ENCODE peak calls at places on chromosomes 2 and 18, in nine cellular contexts. X, R, S, Q, E, W, C, T and N are unnamed samples.

GRCh38 chr18:40911582-40912254 is 1043.3 kb upstream of the PIK3C3 start:
- DNase-seq in E (peak), S (peak), T (no peak), R (no peak), C (no peak), W (no peak), X (no peak), Q (no peak), N (no peak)

GRCh38 chr2:579961-580360 is 97.2 kb downstream of the TMEM18 start:
- DNase-seq in R (no peak), E (no peak), S (no peak), T (no peak), C (no peak), Q (no peak), W (no peak), X (no peak), N (no peak)

GRCh38 chr2:11391941-11392266 is 47.5 kb upstream of the ROCK2 start:
- DNase-seq in R (no peak), T (no peak), S (no peak), Q (no peak), X (no peak), C (no peak), E (no peak), W (no peak), N (no peak)

GRCh38 chr2:28721601-28722191 is 29.9 kb upstream of the PPP1CB start:
- DNase-seq in T (no peak), X (no peak), E (no peak), Q (no peak), W (no peak), R (no peak), S (no peak), C (no peak), N (no peak)

GRCh38 chr18:24362757-24363156 is 34.9 kb downstream of the OSBPL1A start:
- DNase-seq in R (no peak), W (no peak), Q (no peak), C (no peak), S (no peak), X (no peak), E (no peak), T (no peak), N (peak)

GRCh38 chr2:225113356-225114015 is 71.2 kb upstream of the DOCK10 start:
- DNase-seq in S (no peak), E (no peak), W (no peak), R (no peak), T (no peak), X (no peak), Q (no peak), C (no peak), N (no peak)

GRCh38 chr2:175450029-175450428 is 268.5 kb upstream of the ATP5MC3 start:
- DNase-seq in C (no peak), T (no peak), W (no peak), S (no peak), Q (no peak), R (no peak), X (no peak), E (no peak), N (no peak)

GRCh38 chr2:186518945-186519344 is 32.9 kb downstream of the ZC3H15 start:
- DNase-seq in X (no peak), W (no peak), S (no peak), R (no peak), T (no peak), E (peak), C (no peak), Q (no peak), N (no peak)

GRCh38 chr2:237731663-237732062 is 66.9 kb upstream of the RBM44 start:
- DNase-seq in R (peak), T (no peak), C (no peak), W (no peak), E (peak), S (peak), X (peak), Q (no peak), N (peak)

GRCh38 chr18:60982296-60982695 is 350.9 kb upstream of the CDH20 start:
- DNase-seq in S (no peak), R (no peak), W (no peak), Q (no peak), C (no peak), E (no peak), X (no peak), T (no peak), N (no peak)

GRCh38 chr18:60984496-60984895 is 348.7 kb upstream of the CDH20 start:
- DNase-seq in E (peak), X (no peak), R (no peak), C (no peak), Q (no peak), S (peak), W (no peak), T (no peak), N (no peak)

GRCh38 chr18:60982958-60983357 is 350.3 kb upstream of the CDH20 start:
- DNase-seq in R (no peak), X (no peak), S (no peak), Q (no peak), W (no peak), E (no peak), C (no peak), T (no peak), N (no peak)

DNA sequence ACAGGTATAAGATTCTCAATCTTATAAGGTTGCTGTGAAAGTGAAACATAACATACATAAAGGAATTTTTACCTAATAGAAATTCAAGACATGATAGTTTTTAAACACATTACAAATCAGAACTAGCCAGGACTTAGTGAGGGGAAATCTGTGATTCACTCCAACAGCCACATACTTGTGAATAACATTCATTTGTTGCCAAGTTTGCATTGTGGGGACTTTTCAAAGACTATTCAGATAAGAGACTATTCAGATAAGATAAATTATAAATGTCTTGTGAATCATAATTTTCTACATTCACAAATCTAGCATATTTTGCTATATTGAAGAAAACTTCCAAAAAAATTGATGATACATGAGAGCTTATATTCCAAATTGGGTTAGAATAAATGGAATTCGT is 345.3 kb upstream of the CDH20 start:
- DNase-seq in T (no peak), X (no peak), S (peak), C (no peak), W (no peak), Q (no peak), E (peak), R (no peak), N (no peak)
- TF ChIP-seq CTCF in T (no peak), X (no peak), S (no peak), C (no peak), W (no peak), Q (no peak), E (no peak), R (no peak), N (no peak)

DNA sequence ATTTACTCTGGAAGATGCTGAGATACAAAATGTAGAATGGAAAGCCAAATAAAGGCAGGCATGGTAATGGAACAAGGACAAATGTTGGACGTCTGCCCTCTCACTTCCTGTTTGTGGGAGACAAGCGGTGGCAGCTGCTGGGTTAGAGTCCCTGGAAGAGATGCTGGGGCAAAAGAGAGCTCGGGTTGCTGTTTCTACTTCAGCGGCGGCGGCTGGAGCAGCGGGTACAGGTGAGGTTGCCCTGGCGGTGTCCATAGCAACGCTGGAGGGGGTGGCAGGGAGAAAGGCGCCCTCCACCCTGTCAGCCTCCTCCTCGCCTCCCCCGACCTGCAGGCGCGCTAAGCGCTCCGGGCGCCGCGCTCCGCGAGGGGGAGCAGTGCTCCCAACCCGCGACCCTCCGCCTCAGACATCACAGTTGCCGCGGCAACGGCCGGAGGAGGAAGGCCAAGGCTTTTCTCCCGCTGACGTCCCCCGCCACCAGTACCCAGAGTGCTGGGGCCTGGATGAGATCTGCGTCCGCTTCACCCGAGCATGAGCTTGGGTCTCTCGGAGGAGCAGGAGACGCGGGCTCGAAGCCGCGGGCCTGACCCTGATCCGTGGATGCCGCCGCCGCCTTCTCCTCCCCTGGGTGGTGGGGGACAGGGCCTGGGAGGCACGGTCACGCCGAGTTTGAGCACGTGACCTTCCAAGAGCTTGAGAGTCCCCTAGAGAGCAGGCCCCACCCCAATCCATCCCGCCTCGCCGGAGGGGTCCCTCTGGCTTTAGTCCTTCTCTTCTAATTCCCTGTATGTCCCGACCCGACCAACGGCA is 65.6 kb downstream of the NOL4 start:
- DNase-seq in R (peak), X (peak), W (peak), T (no peak), Q (no peak), E (peak), S (peak), C (peak), N (no peak)
- TF ChIP-seq CTCF in R (peak), X (peak), W (no peak), T (no peak), Q (no peak), E (peak), S (no peak), C (peak), N (no peak)

GRCh38 chr2:106596844-106597243 is 109.7 kb downstream of the CD8B2 start:
- DNase-seq in C (no peak), X (peak), E (no peak), S (peak), Q (no peak), W (no peak), T (no peak), R (peak), N (no peak)
- TF ChIP-seq CTCF in C (no peak), X (no peak), E (peak), S (peak), Q (no peak), W (peak), T (peak), R (peak), N (no peak)

GRCh38 chr2:223674998-223675609 is 72.9 kb upstream of the SCG2 start:
- DNase-seq in E (peak), C (no peak), W (no peak), S (peak), R (peak), T (no peak), X (peak), Q (no peak), N (peak)
- TF ChIP-seq CTCF in E (peak), C (peak), W (peak), S (peak), R (peak), T (no peak), X (peak), Q (no peak), N (peak)